ENCODE peak calls at places on chromosome 12, in five cellular contexts. N is stimulated activated CD4-positive, alpha-beta T cell treated with anti-CD3 and anti-CD28 coated beads, Interleukin-15, amount 100 ng/mL, for 1 hour; T is ureter; F is OCI-LY7; B is HT1080. W is an unnamed sample.

GRCh38 chr12:75545636-75546035 is 34.2 kb upstream of the KRR1 start:
- DNase-seq in N (no peak), T (no peak), F (no peak), B (no peak), W (no peak)

GRCh38 chr12:71565568-71565967 is 98.1 kb downstream of the ZFC3H1 start:
- DNase-seq in N (no peak), T (no peak), F (no peak), B (no peak), W (no peak)

GRCh38 chr12:98438826-98439225 is 76.6 kb upstream of the TMPO start:
- DNase-seq in N (no peak), T (no peak), F (no peak), B (no peak), W (no peak)

GRCh38 chr12:52629251-52630103 is 11.1 kb upstream of the KRT73 start:
- DNase-seq in N (no peak), T (peak; percentile 35), F (no peak), B (no peak), W (no peak)

GRCh38 chr12:131894981-131895639 is 688 bp downstream of the ULK1 start:
- DNase-seq in N (no peak), T (peak; percentile 52), F (no peak), B (no peak), W (peak; percentile 74)

GRCh38 chr12:47412837-47413236 is 293.0 kb downstream of the RPAP3 start:
- DNase-seq in N (no peak), T (no peak), F (no peak), B (no peak), W (no peak)

GRCh38 chr12:118063567-118064391 is 2.8 kb upstream of the WSB2 start:
- DNase-seq in N (no peak), T (no peak), F (no peak), B (no peak), W (no peak)

GRCh38 chr12:53235742-53236442 is 3.9 kb upstream of the RARG start:
- DNase-seq in N (no peak), T (no peak), F (no peak), B (no peak), W (no peak)

GRCh38 chr12:130715150-130715995 is 726 bp downstream of the RIMBP2 start:
- DNase-seq in N (no peak), T (no peak), F (no peak), B (no peak), W (no peak)

GRCh38 chr12:55720894-55721444 is 776 bp downstream of the RDH5 start:
- DNase-seq in N (no peak), T (peak; percentile 78), F (no peak), B (peak; percentile 96), W (peak; percentile 96)

GRCh38 chr12:51847830-51848727 is at the start of gene FIGNL2:
- DNase-seq in N (no peak), T (no peak), F (no peak), B (no peak), W (no peak)

GRCh38 chr12:3469711-3470110 is 21.3 kb upstream of the PRMT8 start:
- DNase-seq in N (no peak), T (no peak), F (no peak), B (no peak), W (no peak)

GRCh38 chr12:70306676-70307075 is 59.4 kb upstream of the KCNMB4 start:
- DNase-seq in N (no peak), T (no peak), F (no peak), B (no peak), W (no peak)

GRCh38 chr12:78115889-78116288 is 285.2 kb downstream of the NAV3 start:
- DNase-seq in N (no peak), T (no peak), F (no peak), B (no peak), W (no peak)

GRCh38 chr12:86256169-86256568 is at the start of gene MGAT4C:
- DNase-seq in N (no peak), T (no peak), F (no peak), B (no peak), W (no peak)

GRCh38 chr12:18250313-18250916 is 10.9 kb upstream of the PIK3C2G start:
- DNase-seq in N (no peak), T (no peak), F (peak; percentile 60), B (peak; percentile 50), W (no peak)

GRCh38 chr12:38771871-38772270 is 133.5 kb downstream of the CPNE8 start:
- DNase-seq in N (no peak), T (no peak), F (no peak), B (no peak), W (no peak)

GRCh38 chr12:117629454-117629853 is 268.0 kb upstream of the NOS1 start:
- DNase-seq in N (no peak), T (no peak), F (no peak), B (no peak), W (no peak)

GRCh38 chr12:3097836-3098235 is 20.7 kb downstream of the TSPAN9 start:
- DNase-seq in N (no peak), T (no peak), F (no peak), B (no peak), W (no peak)

GRCh38 chr12:50924439-50925341 is 27.7 kb upstream of the HIGD1C start:
- DNase-seq in N (no peak), T (peak; percentile 95), F (peak; percentile 96), B (peak; percentile 70), W (peak; percentile 98)

GRCh38 chr12:51600721-51601120 is 9.7 kb downstream of the SCN8A start:
- DNase-seq in N (no peak), T (no peak), F (no peak), B (no peak), W (no peak)

GRCh38 chr12:53185582-53186153 is 4.9 kb upstream of the CSAD start:
- DNase-seq in N (no peak), T (no peak), F (no peak), B (no peak), W (no peak)

GRCh38 chr12:27607611-27608010 is 83.6 kb downstream of the PPFIBP1 start:
- DNase-seq in N (no peak), T (no peak), F (no peak), B (no peak), W (no peak)

W was measured in tibial artery.